ENCODE peak calls at places on chromosomes 6 and 20, in nine cellular contexts. One of them, this sample, is unnamed.

GRCh38 chr6:33162471-33162870 is 29.8 kb downstream of the COL11A2 start:
- DNase-seq in activated T-cell treated with anti-CD3 and anti-CD28 coated beads for 48 hours: no peak
- DNase-seq in Daoy: no peak
- DNase-seq in cerebellar nuclear complex: no peak
- DNase-seq in T-helper 2 cell: no peak
- DNase-seq in anterior cingulate cortex: no peak
- DNase-seq in NCI-H187: no peak
- DNase-seq in CD4-positive, alpha-beta T cell: no peak
- DNase-seq in RCC 7860: no peak
- DNase-seq in this sample: no peak

GRCh38 chr6:125232466-125232865 is 69.3 kb downstream of the HDDC2 start:
- DNase-seq in CD4-positive, alpha-beta T cell: no peak
- DNase-seq in NCI-H187: no peak
- DNase-seq in anterior cingulate cortex: no peak
- DNase-seq in T-helper 2 cell: no peak
- DNase-seq in RCC 7860: no peak
- DNase-seq in cerebellar nuclear complex: no peak
- DNase-seq in Daoy: no peak
- DNase-seq in activated T-cell treated with anti-CD3 and anti-CD28 coated beads for 48 hours: no peak
- DNase-seq in this sample: no peak

GRCh38 chr6:28206527-28207243 is 18.4 kb upstream of the ZSCAN9 start:
- DNase-seq in T-helper 2 cell: no peak
- DNase-seq in NCI-H187: no peak
- DNase-seq in anterior cingulate cortex: no peak
- DNase-seq in CD4-positive, alpha-beta T cell: no peak
- DNase-seq in Daoy: peak
- DNase-seq in activated T-cell treated with anti-CD3 and anti-CD28 coated beads for 48 hours: no peak
- DNase-seq in cerebellar nuclear complex: no peak
- DNase-seq in RCC 7860: no peak
- DNase-seq in this sample: no peak

GRCh38 chr20:63183422-63184146 is 32.3 kb downstream of the YTHDF1 start:
- DNase-seq in anterior cingulate cortex: no peak
- DNase-seq in cerebellar nuclear complex: no peak
- DNase-seq in Daoy: peak
- DNase-seq in NCI-H187: peak
- DNase-seq in T-helper 2 cell: peak
- DNase-seq in activated T-cell treated with anti-CD3 and anti-CD28 coated beads for 48 hours: peak
- DNase-seq in RCC 7860: peak
- DNase-seq in CD4-positive, alpha-beta T cell: peak
- DNase-seq in this sample: no peak

GRCh38 chr6:35713006-35713405 is 23.8 kb upstream of the ARMC12 start:
- DNase-seq in T-helper 2 cell: no peak
- DNase-seq in NCI-H187: no peak
- DNase-seq in Daoy: no peak
- DNase-seq in anterior cingulate cortex: no peak
- DNase-seq in activated T-cell treated with anti-CD3 and anti-CD28 coated beads for 48 hours: no peak
- DNase-seq in RCC 7860: no peak
- DNase-seq in CD4-positive, alpha-beta T cell: no peak
- DNase-seq in cerebellar nuclear complex: no peak
- DNase-seq in this sample: no peak

GRCh38 chr6:34412054-34412453 is 13.8 kb downstream of the RPS10 start:
- DNase-seq in RCC 7860: no peak
- DNase-seq in T-helper 2 cell: no peak
- DNase-seq in CD4-positive, alpha-beta T cell: no peak
- DNase-seq in Daoy: no peak
- DNase-seq in cerebellar nuclear complex: no peak
- DNase-seq in NCI-H187: no peak
- DNase-seq in anterior cingulate cortex: peak
- DNase-seq in activated T-cell treated with anti-CD3 and anti-CD28 coated beads for 48 hours: no peak
- DNase-seq in this sample: no peak

GRCh38 chr6:41531591-41532582 is 14.3 kb upstream of the FOXP4 start:
- DNase-seq in Daoy: peak
- DNase-seq in NCI-H187: no peak
- DNase-seq in cerebellar nuclear complex: no peak
- DNase-seq in activated T-cell treated with anti-CD3 and anti-CD28 coated beads for 48 hours: peak
- DNase-seq in T-helper 2 cell: peak
- DNase-seq in anterior cingulate cortex: no peak
- DNase-seq in RCC 7860: no peak
- DNase-seq in CD4-positive, alpha-beta T cell: peak
- DNase-seq in this sample: no peak

GRCh38 chr6:44556046-44556445 is 168.5 kb downstream of the CDC5L start:
- DNase-seq in CD4-positive, alpha-beta T cell: no peak
- DNase-seq in T-helper 2 cell: no peak
- DNase-seq in Daoy: no peak
- DNase-seq in anterior cingulate cortex: no peak
- DNase-seq in RCC 7860: no peak
- DNase-seq in activated T-cell treated with anti-CD3 and anti-CD28 coated beads for 48 hours: no peak
- DNase-seq in NCI-H187: no peak
- DNase-seq in cerebellar nuclear complex: no peak
- DNase-seq in this sample: no peak

GRCh38 chr20:63129991-63130653 is 85.8 kb downstream of the YTHDF1 start:
- DNase-seq in RCC 7860: no peak
- DNase-seq in anterior cingulate cortex: no peak
- DNase-seq in cerebellar nuclear complex: no peak
- DNase-seq in CD4-positive, alpha-beta T cell: no peak
- DNase-seq in activated T-cell treated with anti-CD3 and anti-CD28 coated beads for 48 hours: no peak
- DNase-seq in NCI-H187: no peak
- DNase-seq in T-helper 2 cell: no peak
- DNase-seq in Daoy: no peak
- DNase-seq in this sample: no peak

GRCh38 chr20:22333885-22334545 is 250.4 kb downstream of the FOXA2 start:
- DNase-seq in T-helper 2 cell: no peak
- DNase-seq in cerebellar nuclear complex: no peak
- DNase-seq in NCI-H187: no peak
- DNase-seq in CD4-positive, alpha-beta T cell: no peak
- DNase-seq in anterior cingulate cortex: no peak
- DNase-seq in Daoy: peak
- DNase-seq in activated T-cell treated with anti-CD3 and anti-CD28 coated beads for 48 hours: peak
- DNase-seq in RCC 7860: peak
- DNase-seq in this sample: no peak

GRCh38 chr20:32062776-32063170 is 10.7 kb downstream of the HCK start:
- DNase-seq in Daoy: no peak
- DNase-seq in activated T-cell treated with anti-CD3 and anti-CD28 coated beads for 48 hours: no peak
- DNase-seq in anterior cingulate cortex: no peak
- DNase-seq in CD4-positive, alpha-beta T cell: no peak
- DNase-seq in RCC 7860: no peak
- DNase-seq in cerebellar nuclear complex: no peak
- DNase-seq in NCI-H187: no peak
- DNase-seq in T-helper 2 cell: no peak
- DNase-seq in this sample: no peak

GRCh38 chr6:33686981-33687975 is 24.2 kb downstream of the UQCC2 start:
- DNase-seq in NCI-H187: no peak
- DNase-seq in RCC 7860: no peak
- DNase-seq in cerebellar nuclear complex: no peak
- DNase-seq in CD4-positive, alpha-beta T cell: no peak
- DNase-seq in T-helper 2 cell: no peak
- DNase-seq in anterior cingulate cortex: no peak
- DNase-seq in activated T-cell treated with anti-CD3 and anti-CD28 coated beads for 48 hours: no peak
- DNase-seq in Daoy: no peak
- DNase-seq in this sample: no peak

GRCh38 chr6:72850469-72850868 is 228.6 kb downstream of the KCNQ5 start:
- DNase-seq in activated T-cell treated with anti-CD3 and anti-CD28 coated beads for 48 hours: no peak
- DNase-seq in T-helper 2 cell: no peak
- DNase-seq in anterior cingulate cortex: no peak
- DNase-seq in Daoy: no peak
- DNase-seq in RCC 7860: no peak
- DNase-seq in cerebellar nuclear complex: no peak
- DNase-seq in CD4-positive, alpha-beta T cell: no peak
- DNase-seq in NCI-H187: peak
- DNase-seq in this sample: no peak

GRCh38 chr20:41643504-41643938 is 25.3 kb upstream of the CHD6 start:
- DNase-seq in RCC 7860: peak
- DNase-seq in CD4-positive, alpha-beta T cell: no peak
- DNase-seq in Daoy: peak
- DNase-seq in anterior cingulate cortex: no peak
- DNase-seq in NCI-H187: no peak
- DNase-seq in cerebellar nuclear complex: no peak
- DNase-seq in T-helper 2 cell: no peak
- DNase-seq in activated T-cell treated with anti-CD3 and anti-CD28 coated beads for 48 hours: no peak
- DNase-seq in this sample: no peak

GRCh38 chr20:36573798-36574277 is 441 bp downstream of the TGIF2 start:
- DNase-seq in anterior cingulate cortex: peak
- DNase-seq in RCC 7860: no peak
- DNase-seq in CD4-positive, alpha-beta T cell: no peak
- DNase-seq in cerebellar nuclear complex: no peak
- DNase-seq in activated T-cell treated with anti-CD3 and anti-CD28 coated beads for 48 hours: no peak
- DNase-seq in Daoy: peak
- DNase-seq in T-helper 2 cell: no peak
- DNase-seq in NCI-H187: no peak
- DNase-seq in this sample: no peak

GRCh38 chr20:59248031-59248684 is 52.3 kb upstream of the EDN3 start:
- DNase-seq in cerebellar nuclear complex: no peak
- DNase-seq in RCC 7860: no peak
- DNase-seq in NCI-H187: no peak
- DNase-seq in T-helper 2 cell: no peak
- DNase-seq in CD4-positive, alpha-beta T cell: no peak
- DNase-seq in activated T-cell treated with anti-CD3 and anti-CD28 coated beads for 48 hours: no peak
- DNase-seq in Daoy: peak
- DNase-seq in anterior cingulate cortex: no peak
- DNase-seq in this sample: no peak

GRCh38 chr6:14964486-14964885 is 281.4 kb upstream of the JARID2 start:
- DNase-seq in NCI-H187: no peak
- DNase-seq in Daoy: no peak
- DNase-seq in RCC 7860: no peak
- DNase-seq in activated T-cell treated with anti-CD3 and anti-CD28 coated beads for 48 hours: no peak
- DNase-seq in CD4-positive, alpha-beta T cell: no peak
- DNase-seq in anterior cingulate cortex: no peak
- DNase-seq in cerebellar nuclear complex: no peak
- DNase-seq in T-helper 2 cell: no peak
- DNase-seq in this sample: no peak

GRCh38 chr20:41029150-41029872 is 689 bp downstream of the TOP1 start:
- DNase-seq in cerebellar nuclear complex: no peak
- DNase-seq in activated T-cell treated with anti-CD3 and anti-CD28 coated beads for 48 hours: peak
- DNase-seq in Daoy: peak
- DNase-seq in anterior cingulate cortex: peak
- DNase-seq in NCI-H187: no peak
- DNase-seq in T-helper 2 cell: peak
- DNase-seq in CD4-positive, alpha-beta T cell: peak
- DNase-seq in RCC 7860: no peak
- DNase-seq in this sample: no peak

GRCh38 chr6:155765275-155766194 is 309.9 kb upstream of the NOX3 start:
- DNase-seq in cerebellar nuclear complex: no peak
- DNase-seq in anterior cingulate cortex: no peak
- DNase-seq in CD4-positive, alpha-beta T cell: no peak
- DNase-seq in activated T-cell treated with anti-CD3 and anti-CD28 coated beads for 48 hours: no peak
- DNase-seq in NCI-H187: no peak
- DNase-seq in Daoy: no peak
- DNase-seq in RCC 7860: no peak
- DNase-seq in T-helper 2 cell: no peak
- DNase-seq in this sample: no peak

GRCh38 chr6:167555836-167556235 is 230.9 kb downstream of the TTLL2 start:
- DNase-seq in RCC 7860: no peak
- DNase-seq in cerebellar nuclear complex: no peak
- DNase-seq in activated T-cell treated with anti-CD3 and anti-CD28 coated beads for 48 hours: no peak
- DNase-seq in NCI-H187: no peak
- DNase-seq in Daoy: no peak
- DNase-seq in CD4-positive, alpha-beta T cell: no peak
- DNase-seq in T-helper 2 cell: no peak
- DNase-seq in anterior cingulate cortex: no peak
- DNase-seq in this sample: no peak

GRCh38 chr20:22797103-22797502 is 212.7 kb upstream of the FOXA2 start:
- DNase-seq in RCC 7860: peak
- DNase-seq in cerebellar nuclear complex: no peak
- DNase-seq in NCI-H187: no peak
- DNase-seq in CD4-positive, alpha-beta T cell: no peak
- DNase-seq in T-helper 2 cell: no peak
- DNase-seq in activated T-cell treated with anti-CD3 and anti-CD28 coated beads for 48 hours: no peak
- DNase-seq in Daoy: peak
- DNase-seq in anterior cingulate cortex: no peak
- DNase-seq in this sample: no peak

GRCh38 chr6:30844118-30844535 is 40.2 kb upstream of the DDR1 start:
- DNase-seq in cerebellar nuclear complex: no peak
- DNase-seq in NCI-H187: no peak
- DNase-seq in CD4-positive, alpha-beta T cell: no peak
- DNase-seq in activated T-cell treated with anti-CD3 and anti-CD28 coated beads for 48 hours: no peak
- DNase-seq in RCC 7860: no peak
- DNase-seq in anterior cingulate cortex: no peak
- DNase-seq in Daoy: peak
- DNase-seq in T-helper 2 cell: no peak
- DNase-seq in this sample: no peak

GRCh38 chr6:22099241-22099640 is 197.6 kb downstream of the PRL start:
- DNase-seq in RCC 7860: peak
- DNase-seq in activated T-cell treated with anti-CD3 and anti-CD28 coated beads for 48 hours: no peak
- DNase-seq in NCI-H187: no peak
- DNase-seq in CD4-positive, alpha-beta T cell: no peak
- DNase-seq in Daoy: no peak
- DNase-seq in anterior cingulate cortex: no peak
- DNase-seq in cerebellar nuclear complex: no peak
- DNase-seq in T-helper 2 cell: no peak
- DNase-seq in this sample: no peak

GRCh38 chr6:40321616-40322015 is 265.5 kb downstream of the LRFN2 start:
- DNase-seq in cerebellar nuclear complex: no peak
- DNase-seq in CD4-positive, alpha-beta T cell: no peak
- DNase-seq in NCI-H187: no peak
- DNase-seq in activated T-cell treated with anti-CD3 and anti-CD28 coated beads for 48 hours: no peak
- DNase-seq in T-helper 2 cell: no peak
- DNase-seq in RCC 7860: no peak
- DNase-seq in anterior cingulate cortex: no peak
- DNase-seq in Daoy: no peak
- DNase-seq in this sample: no peak

GRCh38 chr6:97411610-97412009 is 128.6 kb upstream of the MMS22L start:
- DNase-seq in NCI-H187: no peak
- DNase-seq in activated T-cell treated with anti-CD3 and anti-CD28 coated beads for 48 hours: no peak
- DNase-seq in RCC 7860: no peak
- DNase-seq in T-helper 2 cell: no peak
- DNase-seq in anterior cingulate cortex: no peak
- DNase-seq in Daoy: no peak
- DNase-seq in cerebellar nuclear complex: no peak
- DNase-seq in CD4-positive, alpha-beta T cell: no peak
- DNase-seq in this sample: no peak

GRCh38 chr20:52809003-52809402 is 163.2 kb upstream of the TSHZ2 start:
- DNase-seq in cerebellar nuclear complex: no peak
- DNase-seq in NCI-H187: no peak
- DNase-seq in RCC 7860: no peak
- DNase-seq in activated T-cell treated with anti-CD3 and anti-CD28 coated beads for 48 hours: no peak
- DNase-seq in CD4-positive, alpha-beta T cell: no peak
- DNase-seq in T-helper 2 cell: no peak
- DNase-seq in anterior cingulate cortex: no peak
- DNase-seq in Daoy: no peak
- DNase-seq in this sample: no peak